ENCODE peak calls at places on chromosomes 3 and 15, in seven cellular contexts. Q is GM12891; S is adrenal gland; R is activated effector memory CD4-positive, alpha-beta T cell treated with anti-CD3 and anti-CD28 coated beads, Interleukin-2, amount 50 U/mL, for 16 hours; F is cardiac fibroblast; P is activated T-helper 9 cell treated with anti-CD3 and anti-CD28 coated beads, Interleukin-2, amount 50 U/mL, for 16 hours; D is stimulated activated CD4-positive, alpha-beta T cell treated with anti-CD3 and anti-CD28 coated beads, Interleukin-1b, Interleukin-23, amount 100 ng/mL, for 1 hour. V is an unnamed sample.

GRCh38 chr15:86629409-86629808 is 549.7 kb downstream of the AGBL1 start:
- DNase-seq in P (no peak), S (no peak), D (no peak), F (no peak), Q (no peak), R (no peak), V (no peak)

GRCh38 chr15:90037961-90038633 is 37.0 kb downstream of the ZNF710 start:
- DNase-seq in P (peak; percentile 28), R (peak; percentile 76), F (peak; percentile 58), D (no peak), Q (no peak), S (no peak), V (peak; percentile 56)

GRCh38 chr3:177934001-177934891 is 602.0 kb upstream of the KCNMB2 start:
- DNase-seq in D (no peak), P (no peak), R (no peak), S (peak; percentile 32), Q (no peak), F (peak; percentile 63), V (no peak)

GRCh38 chr15:60972301-60972700 is 256.8 kb downstream of the RORA start:
- DNase-seq in S (no peak), F (peak; percentile 97), R (no peak), Q (no peak), D (no peak), P (no peak), V (no peak)

GRCh38 chr3:58143417-58144055 is 67.2 kb downstream of the DNASE1L3 start:
- DNase-seq in D (no peak), S (no peak), F (no peak), Q (no peak), P (no peak), R (no peak), V (no peak)

GRCh38 chr3:105387122-105387751 is 20.5 kb downstream of the ALCAM start:
- DNase-seq in P (no peak), Q (no peak), F (peak; percentile 73), R (no peak), S (no peak), D (no peak), V (no peak)

GRCh38 chr3:125374501-125374995 is 577 bp downstream of the ZNF148 start:
- DNase-seq in F (peak; percentile 47), Q (peak; percentile 51), R (peak; percentile 74), P (peak; percentile 27), S (peak; percentile 49), D (no peak), V (no peak)

GRCh38 chr15:80514071-80514780 is 110.0 kb downstream of the ARNT2 start:
- DNase-seq in Q (no peak), P (no peak), R (no peak), D (no peak), F (peak; percentile 93), S (no peak), V (no peak)

GRCh38 chr15:33029247-33029646 is 165.3 kb downstream of the FMN1 start:
- DNase-seq in Q (no peak), S (no peak), P (no peak), F (peak; percentile 3), R (no peak), D (no peak), V (no peak)

GRCh38 chr3:9749663-9750555 is at the start of gene OGG1:
- DNase-seq in R (peak; percentile 98), P (peak; percentile 93), D (peak; percentile 79), Q (peak; percentile 98), F (peak; percentile 99), S (peak; percentile 99), V (peak; percentile 96)

GRCh38 chr3:57069471-57070010 is 9.1 kb downstream of the SPATA12 start:
- DNase-seq in P (no peak), S (no peak), F (no peak), D (no peak), Q (no peak), R (no peak), V (no peak)

GRCh38 chr3:16897254-16897926 is 12.6 kb downstream of the PLCL2 start:
- DNase-seq in D (no peak), P (no peak), R (no peak), Q (peak; percentile 12), F (peak; percentile 34), S (peak; percentile 31), V (peak; percentile 19)

GRCh38 chr3:35758358-35758757 is 119.0 kb downstream of the ARPP21 start:
- DNase-seq in D (no peak), P (no peak), S (no peak), F (no peak), R (no peak), Q (no peak), V (no peak)

GRCh38 chr3:24237971-24238767 is 256.5 kb downstream of the THRB start:
- DNase-seq in F (peak; percentile 92), R (no peak), Q (peak; percentile 21), S (peak; percentile 51), D (no peak), P (no peak), V (peak; percentile 15)

GRCh38 chr15:90071220-90071807 is 31.0 kb downstream of the IDH2 start:
- DNase-seq in D (peak; percentile 61), S (peak; percentile 78), P (peak; percentile 69), F (peak; percentile 89), R (peak; percentile 91), Q (peak; percentile 58), V (peak; percentile 73)

GRCh38 chr15:40955930-40956542 is 2.8 kb downstream of the CHAC1 start:
- DNase-seq in R (no peak), F (no peak), P (no peak), S (no peak), Q (no peak), D (no peak), V (no peak)

GRCh38 chr15:78615151-78615589 is 5.6 kb downstream of the CHRNA3 start:
- DNase-seq in Q (no peak), D (no peak), S (no peak), P (no peak), R (no peak), F (no peak), V (no peak)

GRCh38 chr3:151407928-151408327 is 23.4 kb upstream of the P2RY12 start:
- DNase-seq in S (no peak), Q (no peak), F (no peak), P (no peak), D (no peak), R (no peak), V (no peak)

GRCh38 chr3:153379516-153379915 is 217.5 kb downstream of the RAP2B start:
- DNase-seq in P (no peak), F (peak; percentile 41), D (no peak), R (no peak), Q (no peak), S (no peak), V (no peak)

GRCh38 chr15:85048430-85048829 is 66.8 kb downstream of the PDE8A start:
- DNase-seq in Q (no peak), F (peak; percentile 55), P (no peak), S (no peak), R (no peak), D (no peak), V (no peak)

GRCh38 chr15:75648156-75649000 is 666 bp downstream of the SNX33 start:
- DNase-seq in S (peak; percentile 59), P (no peak), R (no peak), D (no peak), F (peak; percentile 45), Q (no peak), V (no peak)

GRCh38 chr3:4797201-4797600 is 182.0 kb upstream of the BHLHE40 start:
- DNase-seq in Q (no peak), F (peak; percentile 15), S (no peak), R (no peak), D (no peak), P (no peak), V (no peak)

GRCh38 chr15:23690450-23690852 is 3.3 kb upstream of the NDN start:
- DNase-seq in P (no peak), D (no peak), S (peak; percentile 80), F (peak; percentile 9), R (no peak), Q (no peak), V (no peak)

GRCh38 chr3:5168110-5168509 is 19.4 kb upstream of the EDEM1 start:
- DNase-seq in R (no peak), Q (no peak), F (no peak), P (no peak), S (no peak), D (no peak), V (no peak)

GRCh38 chr3:172367205-172368105 is 80.8 kb downstream of the GHSR start:
- DNase-seq in R (no peak), F (peak; percentile 50), P (no peak), Q (no peak), S (no peak), D (no peak), V (no peak)

GRCh38 chr3:41247055-41247454 is 47.8 kb downstream of the CTNNB1 start:
- DNase-seq in R (no peak), S (no peak), F (no peak), Q (no peak), P (no peak), D (no peak), V (no peak)

GRCh38 chr15:88725305-88726220 is 77.7 kb upstream of the ACAN start:
- DNase-seq in P (no peak), F (no peak), Q (no peak), D (no peak), R (no peak), S (no peak), V (no peak)

GRCh38 chr3:52939600-52939999 is 42.3 kb upstream of the STIMATE start:
- DNase-seq in Q (no peak), F (peak; percentile 4), D (no peak), S (no peak), R (no peak), P (no peak), V (no peak)

GRCh38 chr3:4550957-4551754 is 58.0 kb downstream of the ITPR1 start:
- DNase-seq in R (no peak), Q (no peak), D (no peak), S (peak; percentile 78), P (no peak), F (no peak), V (no peak)

GRCh38 chr15:81398910-81399551 is 25.0 kb upstream of the TMC3 start:
- DNase-seq in P (no peak), F (peak; percentile 19), D (no peak), Q (no peak), S (no peak), R (no peak), V (no peak)

GRCh38 chr3:177753498-177754155 is 556.3 kb upstream of the TBL1XR1 start:
- DNase-seq in S (peak; percentile 62), D (no peak), F (peak; percentile 59), P (no peak), Q (no peak), R (no peak), V (no peak)

GRCh38 chr15:93467327-93467726 is 378.3 kb upstream of the RGMA start:
- DNase-seq in D (no peak), S (no peak), F (peak; percentile 1), Q (no peak), R (no peak), P (no peak), V (no peak)

GRCh38 chr15:45668386-45668785 is 33.6 kb downstream of the SQOR start:
- DNase-seq in F (no peak), P (no peak), R (no peak), Q (no peak), S (no peak), D (no peak), V (no peak)

GRCh38 chr15:77500986-77501385 is 80.3 kb downstream of the HMG20A start:
- DNase-seq in D (no peak), S (no peak), Q (no peak), R (no peak), F (peak; percentile 78), P (no peak), V (no peak)

GRCh38 chr3:49462222-49462621 is 7.8 kb upstream of the DAG1 start:
- DNase-seq in S (no peak), F (peak; percentile 63), R (no peak), Q (no peak), P (no peak), D (no peak), V (no peak)

GRCh38 chr3:103295974-103296570 is 861.3 kb downstream of the ZPLD1 start:
- DNase-seq in P (no peak), D (no peak), S (no peak), F (peak; percentile 9), R (no peak), Q (no peak), V (no peak)

V was measured in central memory CD4-positive, alpha-beta T cell.